ENCODE peak calls at places on chromosomes 16 and 17, in six cellular contexts. G is HCT116, Z is lung, F is stomach, C is GM23248, E is psoas muscle. U is an unnamed sample.

GRCh38 chr16:82955836-82956348 is 329.1 kb downstream of the CDH13 start:
- DNase-seq in Z (no peak), G (no peak), F (no peak), C (no peak), E (no peak), U (no peak)

GRCh38 chr17:19948100-19948943 is 29.3 kb downstream of the AKAP10 start:
- DNase-seq in Z (no peak), C (no peak), F (no peak), G (no peak), E (no peak), U (no peak)

GRCh38 chr17:73697872-73698271 is 53.6 kb upstream of the SDK2 start:
- DNase-seq in Z (no peak), E (no peak), C (no peak), G (no peak), F (no peak), U (peak; percentile 40)

GRCh38 chr17:41067281-41067680 is 1.6 kb upstream of the KRTAP2-4 start:
- DNase-seq in E (no peak), C (peak; percentile 31), Z (no peak), G (no peak), F (no peak), U (no peak)

GRCh38 chr17:9959377-9959981 is 54.4 kb upstream of the RCVRN start:
- DNase-seq in C (peak; percentile 46), Z (no peak), E (peak; percentile 42), G (peak; percentile 28), F (no peak), U (no peak)

GRCh38 chr17:17900615-17901520 is 64.1 kb upstream of the SREBF1 start:
- DNase-seq in E (peak; percentile 86), G (peak; percentile 78), C (peak; percentile 94), Z (peak; percentile 89), F (peak; percentile 60), U (no peak)

GRCh38 chr16:49959552-49960277 is 65.3 kb upstream of the CNEP1R1 start:
- DNase-seq in Z (peak; percentile 39), G (no peak), C (no peak), F (no peak), E (no peak), U (no peak)

GRCh38 chr17:70288540-70289290 is 119.4 kb downstream of the KCNJ2 start:
- DNase-seq in Z (no peak), C (no peak), G (no peak), F (no peak), E (no peak), U (no peak)

GRCh38 chr17:35684046-35684802 is 47.2 kb upstream of the RASL10B start:
- DNase-seq in F (no peak), E (no peak), C (peak; percentile 62), Z (no peak), G (no peak), U (no peak)

GRCh38 chr17:61837175-61838051 is 25.9 kb downstream of the BRIP1 start:
- DNase-seq in Z (peak; percentile 41), E (peak; percentile 21), C (peak; percentile 86), F (peak; percentile 65), G (peak; percentile 74), U (peak; percentile 45)

GRCh38 chr16:85946680-85947510 is 47.9 kb downstream of the IRF8 start:
- DNase-seq in G (no peak), F (no peak), Z (no peak), C (no peak), E (no peak), U (no peak)

GRCh38 chr16:561957-562938 is 2.1 kb downstream of the PRR35 start:
- DNase-seq in E (no peak), F (no peak), C (no peak), Z (no peak), G (no peak), U (no peak)

GRCh38 chr16:60636117-60636516 is 1400.1 kb downstream of the CDH8 start:
- DNase-seq in Z (no peak), E (no peak), G (no peak), F (no peak), C (no peak), U (no peak)

GRCh38 chr17:63700528-63701441 is 860 bp upstream of the LIMD2 start:
- DNase-seq in C (peak; percentile 79), F (peak; percentile 27), G (no peak), Z (no peak), E (peak; percentile 61), U (peak; percentile 60)

GRCh38 chr16:69270831-69271230 is 40.3 kb upstream of the VPS4A start:
- DNase-seq in Z (no peak), C (no peak), G (no peak), E (no peak), F (no peak), U (no peak)

GRCh38 chr16:20385844-20386832 is 18.4 kb downstream of the PDILT start:
- DNase-seq in Z (peak; percentile 56), E (peak; percentile 39), F (peak; percentile 89), C (peak; percentile 52), G (peak; percentile 35), U (peak; percentile 60)

GRCh38 chr17:2083613-2084128 is 28.8 kb downstream of the HIC1 start:
- DNase-seq in E (no peak), G (no peak), F (no peak), C (no peak), Z (peak; percentile 64), U (no peak)

GRCh38 chr17:64063088-64063487 is 42.7 kb upstream of the ICAM2 start:
- DNase-seq in C (no peak), Z (no peak), F (no peak), G (no peak), E (no peak), U (no peak)

GRCh38 chr17:76369804-76370203 is 14.6 kb upstream of the SPHK1 start:
- DNase-seq in F (no peak), E (no peak), Z (no peak), C (no peak), G (no peak), U (no peak)
- H3K4me3 ChIP-seq in F (no peak overlapping the region), E (no peak overlapping the region), Z (no peak overlapping the region), C (no peak overlapping the region), G (no peak overlapping the region), U (no peak overlapping the region)

GRCh38 chr17:7563115-7563869 is 1.6 kb downstream of the SENP3 start:
- DNase-seq in F (no peak), Z (no peak), G (no peak), E (no peak), C (no peak), U (no peak)
- H3K4me1 ChIP-seq in F (peaks cover 55% of the 10 kb centered on the region), Z (no peaks in the 10 kb centered on the region), G (peaks cover 45% of the 10 kb centered on the region), E (peaks cover 36% of the 10 kb centered on the region), C (peaks cover 17% of the 10 kb centered on the region), U (peaks cover 44% of the 10 kb centered on the region)

DNA sequence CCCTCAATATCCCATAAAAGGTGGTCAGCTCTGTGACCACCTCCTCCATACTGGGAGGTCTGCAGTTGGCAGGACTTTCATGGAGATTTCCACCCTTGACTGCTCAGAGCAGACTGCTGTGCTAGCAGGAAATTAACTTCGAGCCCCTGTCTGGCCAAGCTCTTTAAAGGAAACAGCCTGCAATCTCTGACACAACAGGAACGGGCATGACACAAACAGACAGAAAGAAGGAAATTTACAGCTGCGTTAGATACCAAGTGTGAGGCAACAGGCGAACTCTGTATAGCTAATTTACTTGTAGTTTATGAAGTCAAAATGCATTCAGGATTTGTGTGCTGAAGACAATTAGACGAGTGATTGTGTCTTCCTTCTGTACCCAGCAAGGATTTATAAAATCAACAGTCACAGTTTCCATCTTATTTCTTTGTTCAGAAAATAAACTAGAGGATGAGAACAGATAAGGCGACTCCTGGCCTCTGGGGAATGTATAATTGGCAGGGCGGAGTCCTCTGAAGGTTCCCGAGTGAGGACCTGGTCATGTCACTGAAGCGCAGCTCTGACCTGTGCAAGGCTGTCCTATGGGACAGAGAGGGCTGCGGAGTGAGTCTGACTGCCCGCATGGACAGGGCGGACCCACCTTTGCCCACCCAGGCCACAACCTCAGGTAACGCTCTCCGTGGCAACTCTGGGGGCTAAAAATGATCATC is 16.1 kb downstream of the WIPI1 start:
- DNase-seq in Z (no peak), F (no peak), E (no peak), C (no peak), G (no peak), U (no peak)
- H3K4me3 ChIP-seq in Z (no peak overlapping the region), F (no peak overlapping the region), E (no peak overlapping the region), C (no peak overlapping the region), G (no peak overlapping the region), U (no peak overlapping the region)

GRCh38 chr17:77404812-77405581 is 264.2 kb downstream of the SEC14L1 start:
- DNase-seq in Z (peak; percentile 64), F (peak; percentile 56), G (no peak), C (peak; percentile 88), E (no peak), U (peak; percentile 90)

GRCh38 chr17:77400445-77400870 is 259.7 kb downstream of the SEC14L1 start:
- DNase-seq in F (peak; percentile 54), Z (peak; percentile 46), G (no peak), C (peak; percentile 67), E (no peak), U (peak; percentile 84)

GRCh38 chr17:77402159-77402731 is 261.5 kb downstream of the SEC14L1 start:
- DNase-seq in F (no peak), C (no peak), G (no peak), E (no peak), Z (no peak), U (no peak)

GRCh38 chr17:77405867-77406513 is 265.2 kb downstream of the SEC14L1 start:
- DNase-seq in Z (no peak), E (no peak), G (no peak), C (no peak), F (no peak), U (no peak)

DNA sequence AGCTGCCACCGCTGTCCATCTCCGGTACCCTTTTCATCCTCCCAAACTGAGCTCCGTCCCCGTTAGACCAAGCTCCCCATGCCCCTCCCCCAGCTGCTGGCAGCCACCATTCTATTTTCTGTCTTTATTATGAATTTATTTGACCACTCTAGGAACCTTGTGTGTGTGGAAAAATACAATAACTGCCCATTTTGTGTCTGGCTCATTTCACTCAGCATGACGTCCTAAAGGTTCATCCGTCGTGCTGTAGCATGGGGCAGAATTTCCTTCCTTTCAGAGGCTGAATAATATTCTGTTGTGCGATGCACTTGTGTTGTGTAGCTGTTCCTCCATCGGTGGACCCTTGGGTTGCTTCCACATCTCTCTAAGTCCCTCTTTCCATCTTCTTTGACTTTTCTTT is 263.1 kb downstream of the SEC14L1 start:
- DNase-seq in G (no peak), C (no peak), E (no peak), F (no peak), Z (no peak), U (no peak)
- H3K4me1 ChIP-seq in G (peaks cover 9% of the 10 kb centered on the region), C (peaks cover 47% of the 10 kb centered on the region), E (peaks cover 42% of the 10 kb centered on the region), F (peaks cover 94% of the 10 kb centered on the region), Z (peaks cover 2% of the 10 kb centered on the region), U (peaks cover 96% of the 10 kb centered on the region)

DNA sequence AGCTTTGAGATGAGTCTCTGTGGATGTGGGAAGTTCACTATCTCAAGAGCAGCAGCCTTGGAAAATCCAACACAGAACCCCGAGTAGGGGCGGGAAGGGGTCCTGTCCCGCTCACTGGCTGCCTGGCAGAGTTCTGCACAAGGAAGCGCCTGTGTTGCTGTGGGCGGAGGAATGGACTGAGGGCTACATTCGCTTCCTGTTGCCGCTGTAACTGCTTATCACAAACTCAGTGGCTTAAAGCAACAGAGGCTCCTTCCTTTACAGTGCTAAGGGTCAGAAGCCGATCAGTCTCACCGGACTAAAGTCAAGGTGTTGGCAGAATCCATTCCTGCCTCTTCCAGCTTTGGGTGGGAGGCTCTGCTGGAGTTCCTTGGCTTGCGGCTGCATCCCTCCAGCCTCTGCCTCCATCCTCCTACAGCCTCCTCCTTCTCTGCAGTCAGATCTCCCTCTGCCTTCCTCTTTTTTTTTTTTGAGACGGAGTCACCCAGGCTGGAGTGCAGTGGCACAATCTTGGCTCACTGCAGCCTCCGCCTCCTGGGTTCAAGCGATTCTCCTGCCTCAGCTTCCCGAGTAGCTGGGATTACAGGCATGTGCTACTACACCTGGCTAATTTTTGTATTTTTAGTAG is 305.3 kb downstream of the SEC14L1 start:
- DNase-seq in G (no peak), Z (no peak), E (no peak), C (no peak), F (peak; percentile 77), U (peak; percentile 54)
- H3K4me3 ChIP-seq in G (no peak overlapping the region), Z (no peak overlapping the region), E (no peak overlapping the region), C (no peak overlapping the region), F (no peak overlapping the region), U (peak overlapping the region; percentile 38)

U was measured in CD8-positive, alpha-beta T cell.